ENCODE peak calls at places on chromosomes 2 and 18, in four cellular contexts. One of them, this sample, is unnamed.

GRCh38 chr2:112603731-112604130 is 19.3 kb downstream of the CHCHD5 start:
- DNase-seq in left ventricle myocardium inferior: no peak
- DNase-seq in spleen: no peak
- DNase-seq in PC-9: no peak
- DNase-seq in this sample: no peak

GRCh38 chr2:166140922-166141321 is 13.1 kb upstream of the SCN1A start:
- DNase-seq in PC-9: no peak
- DNase-seq in left ventricle myocardium inferior: no peak
- DNase-seq in spleen: no peak
- DNase-seq in this sample: no peak

GRCh38 chr2:75428627-75429026 is 132.1 kb downstream of the EVA1A start:
- DNase-seq in PC-9: no peak
- DNase-seq in left ventricle myocardium inferior: no peak
- DNase-seq in spleen: peak; percentile 20
- DNase-seq in this sample: no peak

GRCh38 chr2:27559228-27559627 is 23.6 kb upstream of the ZNF512 start:
- DNase-seq in spleen: no peak
- DNase-seq in left ventricle myocardium inferior: no peak
- DNase-seq in PC-9: no peak
- DNase-seq in this sample: no peak

GRCh38 chr2:146317959-146318358 is 1526.9 kb upstream of the ACVR2A start:
- DNase-seq in PC-9: no peak
- DNase-seq in spleen: no peak
- DNase-seq in left ventricle myocardium inferior: no peak
- DNase-seq in this sample: no peak

GRCh38 chr2:179454443-179455218 is 190.0 kb upstream of the SESTD1 start:
- DNase-seq in PC-9: peak; percentile 73
- DNase-seq in spleen: no peak
- DNase-seq in left ventricle myocardium inferior: no peak
- DNase-seq in this sample: no peak

GRCh38 chr2:60530660-60531276 is 22.7 kb downstream of the BCL11A start:
- DNase-seq in left ventricle myocardium inferior: peak; percentile 53
- DNase-seq in spleen: no peak
- DNase-seq in PC-9: no peak
- DNase-seq in this sample: peak; percentile 90

GRCh38 chr2:158894078-158894477 is 74.4 kb upstream of the TANC1 start:
- DNase-seq in spleen: no peak
- DNase-seq in left ventricle myocardium inferior: no peak
- DNase-seq in PC-9: no peak
- DNase-seq in this sample: no peak

GRCh38 chr2:204024503-204024902 is 87.9 kb downstream of the ICOS start:
- DNase-seq in PC-9: no peak
- DNase-seq in left ventricle myocardium inferior: no peak
- DNase-seq in spleen: no peak
- DNase-seq in this sample: peak; percentile 16

GRCh38 chr2:189673661-189674373 is 653 bp upstream of the ANKAR start:
- DNase-seq in left ventricle myocardium inferior: no peak
- DNase-seq in PC-9: no peak
- DNase-seq in spleen: peak; percentile 47
- DNase-seq in this sample: no peak

GRCh38 chr18:43634994-43635393 is 357.7 kb upstream of the SYT4 start:
- DNase-seq in spleen: no peak
- DNase-seq in PC-9: no peak
- DNase-seq in left ventricle myocardium inferior: no peak
- DNase-seq in this sample: no peak

GRCh38 chr2:47033102-47033880 is 117.7 kb upstream of the MCFD2 start:
- DNase-seq in spleen: no peak
- DNase-seq in PC-9: peak; percentile 59
- DNase-seq in left ventricle myocardium inferior: no peak
- DNase-seq in this sample: no peak

GRCh38 chr2:138474093-138474834 is 27.3 kb upstream of the SPOPL start:
- DNase-seq in spleen: no peak
- DNase-seq in left ventricle myocardium inferior: no peak
- DNase-seq in PC-9: no peak
- DNase-seq in this sample: no peak

GRCh38 chr2:192162392-192163042 is 32.2 kb downstream of the TMEFF2 start:
- DNase-seq in PC-9: peak; percentile 40
- DNase-seq in spleen: no peak
- DNase-seq in left ventricle myocardium inferior: no peak
- DNase-seq in this sample: peak; percentile 63

GRCh38 chr18:71209944-71210343 is 921.1 kb downstream of the SOCS6 start:
- DNase-seq in spleen: no peak
- DNase-seq in PC-9: no peak
- DNase-seq in left ventricle myocardium inferior: no peak
- DNase-seq in this sample: no peak

GRCh38 chr2:183032200-183032794 is 6.0 kb downstream of the NCKAP1 start:
- DNase-seq in spleen: no peak
- DNase-seq in left ventricle myocardium inferior: no peak
- DNase-seq in PC-9: peak; percentile 49
- DNase-seq in this sample: no peak

GRCh38 chr18:79030680-79031079 is 38.5 kb upstream of the ATP9B start:
- DNase-seq in left ventricle myocardium inferior: no peak
- DNase-seq in PC-9: no peak
- DNase-seq in spleen: no peak
- DNase-seq in this sample: no peak

GRCh38 chr2:157068225-157068624 is 189.3 kb upstream of the GALNT5 start:
- DNase-seq in left ventricle myocardium inferior: no peak
- DNase-seq in spleen: no peak
- DNase-seq in PC-9: no peak
- DNase-seq in this sample: no peak

GRCh38 chr2:235008584-235009044 is 56.8 kb downstream of the SH3BP4 start:
- DNase-seq in left ventricle myocardium inferior: no peak
- DNase-seq in spleen: no peak
- DNase-seq in PC-9: peak; percentile 99
- DNase-seq in this sample: peak; percentile 52

GRCh38 chr18:13611616-13612110 is 114.7 kb downstream of the FAM210A start:
- DNase-seq in spleen: peak; percentile 80
- DNase-seq in PC-9: no peak
- DNase-seq in left ventricle myocardium inferior: peak; percentile 71
- DNase-seq in this sample: no peak

GRCh38 chr18:56028514-56028913 is 440.5 kb upstream of the TCF4 start:
- DNase-seq in left ventricle myocardium inferior: no peak
- DNase-seq in spleen: no peak
- DNase-seq in PC-9: peak; percentile 40
- DNase-seq in this sample: no peak

GRCh38 chr2:240060977-240061591 is 7.8 kb upstream of the OR6B3 start:
- DNase-seq in PC-9: peak; percentile 54
- DNase-seq in left ventricle myocardium inferior: no peak
- DNase-seq in spleen: no peak
- DNase-seq in this sample: peak; percentile 20

GRCh38 chr2:238136820-238137537 is 1.5 kb upstream of the KLHL30 start:
- DNase-seq in PC-9: peak; percentile 73
- DNase-seq in spleen: no peak
- DNase-seq in left ventricle myocardium inferior: peak; percentile 43
- DNase-seq in this sample: no peak

GRCh38 chr2:113854970-113855740 is 34.7 kb upstream of the ACTR3 start:
- DNase-seq in PC-9: no peak
- DNase-seq in left ventricle myocardium inferior: no peak
- DNase-seq in spleen: no peak
- DNase-seq in this sample: no peak

DNA sequence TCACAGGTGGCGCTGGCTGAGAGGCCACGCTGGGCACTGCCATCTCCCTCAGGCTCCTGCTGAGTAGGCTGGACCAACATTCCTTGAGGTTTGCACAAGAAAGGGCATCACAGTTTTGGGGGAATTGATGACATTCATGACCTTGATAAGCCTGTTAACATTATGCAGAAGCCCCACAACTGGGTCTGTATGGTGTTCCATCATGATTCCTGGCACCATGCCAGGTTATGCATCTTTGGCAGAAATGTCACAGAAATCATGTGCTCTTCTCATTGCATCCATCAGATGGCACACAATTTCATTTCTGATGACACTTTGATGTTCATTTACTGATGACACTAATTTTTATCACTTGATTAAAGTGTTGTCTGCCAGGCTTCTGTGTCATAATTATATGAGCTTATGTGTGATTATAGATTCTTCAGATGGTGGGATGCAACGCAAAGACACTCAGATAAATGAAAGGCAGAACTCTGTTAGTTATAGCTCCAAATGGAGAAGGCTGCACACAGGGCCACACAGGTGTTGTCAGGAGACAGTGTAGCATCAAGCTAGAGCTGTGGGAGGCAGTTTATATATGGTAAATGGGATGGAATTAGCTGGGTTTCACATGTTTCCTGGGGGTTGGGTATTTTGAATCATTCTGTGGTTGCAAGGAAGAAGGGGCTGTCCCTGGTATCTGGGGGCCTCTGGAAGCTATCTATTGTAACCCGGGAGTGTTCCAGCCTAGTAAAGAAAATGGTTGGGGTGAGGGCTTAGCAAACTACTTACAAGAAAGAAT is 191.3 kb downstream of the SLC39A10 start:
- DNase-seq in spleen: peak; percentile 62
- DNase-seq in left ventricle myocardium inferior: no peak
- DNase-seq in PC-9: no peak
- DNase-seq in this sample: no peak
- TF ChIP-seq CTCF in spleen: no peak
- TF ChIP-seq CTCF in left ventricle myocardium inferior: no peak
- TF ChIP-seq CTCF in PC-9: no peak
- TF ChIP-seq CTCF in this sample: no peak

DNA sequence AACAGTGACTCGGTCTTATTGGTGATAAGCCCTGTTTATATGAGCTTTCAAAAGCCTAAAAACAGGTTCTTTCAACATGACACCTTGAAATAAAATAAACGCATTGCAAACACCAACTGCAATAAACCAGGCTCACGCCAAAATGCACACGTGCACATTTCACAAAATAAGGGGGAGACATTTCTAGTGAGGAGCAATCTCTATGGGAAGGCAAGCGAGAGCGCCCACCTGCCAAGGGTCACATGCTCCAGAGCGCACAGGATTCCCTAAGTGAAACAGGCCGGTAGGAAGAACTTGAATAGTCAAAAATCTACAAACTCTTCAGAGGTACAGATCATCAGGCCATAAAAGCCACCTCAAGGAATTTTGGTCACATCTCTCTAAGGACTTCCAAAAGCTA is 1.9 kb downstream of the PID1 start:
- DNase-seq in spleen: no peak
- DNase-seq in left ventricle myocardium inferior: no peak
- DNase-seq in PC-9: no peak
- DNase-seq in this sample: no peak
- TF ChIP-seq CTCF in spleen: no peak
- TF ChIP-seq CTCF in left ventricle myocardium inferior: no peak
- TF ChIP-seq CTCF in PC-9: no peak
- TF ChIP-seq CTCF in this sample: no peak

GRCh38 chr2:953975-954686 is 3.5 kb downstream of the SNTG2 start:
- DNase-seq in left ventricle myocardium inferior: no peak
- DNase-seq in PC-9: no peak
- DNase-seq in spleen: peak; percentile 66
- DNase-seq in this sample: no peak
- TF ChIP-seq CTCF in left ventricle myocardium inferior: peak; percentile 47
- TF ChIP-seq CTCF in PC-9: no peak
- TF ChIP-seq CTCF in spleen: no peak
- TF ChIP-seq CTCF in this sample: no peak

DNA sequence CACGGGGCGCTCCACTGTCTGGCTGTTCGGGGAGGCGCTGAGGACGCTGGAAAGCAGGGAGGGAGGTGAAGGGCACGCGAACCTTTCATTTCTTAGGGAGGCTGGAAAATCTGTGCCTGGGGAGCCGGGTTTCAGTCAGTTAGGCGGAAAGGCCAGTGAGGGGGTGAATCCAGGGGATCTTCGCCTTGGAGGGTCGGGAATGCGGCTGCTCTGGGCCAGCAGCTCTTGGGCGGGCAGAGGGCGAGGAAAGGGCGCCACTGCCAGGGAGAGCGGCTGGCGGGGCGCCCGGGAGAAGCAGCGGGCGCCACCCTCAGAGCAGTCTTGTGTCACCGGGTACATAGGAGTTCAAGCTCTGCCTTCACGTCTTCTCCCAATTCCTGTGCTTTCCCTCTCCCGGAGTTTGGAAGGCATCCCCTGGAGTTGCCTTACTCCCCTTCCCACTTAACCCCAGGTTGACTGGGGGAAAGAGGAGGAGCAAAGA is 1.4 kb downstream of the CCDC85A start:
- DNase-seq in PC-9: no peak
- DNase-seq in spleen: peak; percentile 66
- DNase-seq in left ventricle myocardium inferior: peak; percentile 48
- DNase-seq in this sample: no peak
- TF ChIP-seq CTCF in PC-9: no peak
- TF ChIP-seq CTCF in spleen: no peak
- TF ChIP-seq CTCF in left ventricle myocardium inferior: no peak
- TF ChIP-seq CTCF in this sample: no peak

DNA sequence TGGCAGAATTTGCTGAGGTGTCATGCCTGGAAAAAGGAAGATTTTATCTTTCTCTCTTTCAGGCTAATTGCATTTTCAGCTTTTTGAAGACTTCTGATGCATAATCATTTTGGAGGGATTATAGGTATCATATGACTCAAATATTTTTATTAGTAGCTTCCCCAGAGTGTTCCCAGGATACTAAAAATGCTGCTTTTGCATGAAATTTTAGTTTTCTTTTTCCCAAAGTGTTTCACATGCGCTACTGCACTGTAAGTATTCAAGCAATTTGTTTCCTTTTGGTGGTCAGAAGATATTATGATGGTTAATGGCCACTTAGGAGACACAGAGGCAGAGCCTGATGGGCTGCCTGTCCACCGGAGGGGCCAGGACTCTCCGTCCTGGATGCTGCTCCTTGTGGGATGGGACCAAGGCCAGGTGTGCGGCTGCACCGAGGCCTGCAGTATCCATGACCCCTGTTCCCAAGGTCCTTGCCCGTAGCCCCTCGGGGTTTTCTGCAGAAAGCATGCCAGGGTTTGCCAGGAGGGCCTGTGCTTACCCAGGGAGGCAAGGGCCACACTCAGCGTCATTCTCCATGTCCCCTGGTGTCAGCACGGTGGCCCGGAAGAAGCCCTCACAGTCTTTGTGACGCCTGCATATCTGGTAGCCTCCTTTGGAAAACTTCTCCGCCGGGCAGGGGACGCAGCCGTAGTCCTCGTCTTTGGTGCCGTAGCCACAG is 60.2 kb downstream of the EDAR start:
- DNase-seq in left ventricle myocardium inferior: no peak
- DNase-seq in spleen: peak; percentile 45
- DNase-seq in PC-9: no peak
- DNase-seq in this sample: no peak
- TF ChIP-seq CTCF in left ventricle myocardium inferior: no peak
- TF ChIP-seq CTCF in spleen: no peak
- TF ChIP-seq CTCF in PC-9: no peak
- TF ChIP-seq CTCF in this sample: no peak

DNA sequence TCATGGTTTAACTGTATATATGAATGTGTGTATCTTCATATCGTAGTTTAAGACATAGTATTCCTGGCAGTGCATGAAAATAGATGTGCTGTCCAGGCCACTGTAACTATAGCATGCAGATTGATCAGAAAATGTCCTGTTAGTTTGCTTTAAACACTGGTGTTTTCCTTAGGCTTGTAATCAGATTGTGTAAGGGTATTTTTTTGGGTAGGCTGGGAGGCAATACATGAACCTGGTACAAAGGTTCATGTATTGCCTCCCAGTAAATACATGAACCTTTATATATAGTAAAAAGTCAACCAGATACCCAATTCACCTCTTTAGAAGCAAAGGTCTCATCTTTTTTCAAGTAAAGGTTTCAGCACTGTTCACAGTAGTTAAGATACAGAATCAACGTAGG is 1.6 kb downstream of the COQ10B start:
- DNase-seq in left ventricle myocardium inferior: no peak
- DNase-seq in PC-9: no peak
- DNase-seq in spleen: no peak
- DNase-seq in this sample: no peak
- TF ChIP-seq CTCF in left ventricle myocardium inferior: no peak
- TF ChIP-seq CTCF in PC-9: no peak
- TF ChIP-seq CTCF in spleen: no peak
- TF ChIP-seq CTCF in this sample: no peak

This sample was measured in transverse colon.